ENCODE peak calls at places on chromosomes 5 and 9, in nine cellular contexts. A is GM13977; J is thyroid gland; H is HFFc6; K is activated CD8-positive, alpha-beta memory T cell treated with anti-CD3 and anti-CD28 coated beads, Interleukin-2, amount 10 ng/mL, durations not matched to agents 7 days and 5 days; Q is T-helper 1 cell; N is HS-5; C is T-helper 17 cell; R is left ventricle myocardium superior. B is an unnamed sample.

GRCh38 chr5:89246252-89246651 is 363.3 kb upstream of the MEF2C start:
- DNase-seq in K (no peak), C (no peak), A (no peak), R (no peak), J (no peak), N (no peak), Q (no peak), H (no peak), B (no peak)

GRCh38 chr9:121336705-121337104 is 33.3 kb downstream of the STOM start:
- DNase-seq in K (no peak), C (no peak), J (no peak), A (no peak), Q (no peak), H (no peak), N (no peak), R (no peak), B (no peak)

GRCh38 chr9:112380102-112380581 is at the start of gene HSDL2:
- DNase-seq in A (peak), C (no peak), R (peak), N (no peak), K (peak), J (no peak), H (peak), Q (peak), B (no peak)

GRCh38 chr9:120291050-120291449 is 288.9 kb downstream of the CDK5RAP2 start:
- DNase-seq in N (no peak), J (no peak), H (no peak), R (no peak), A (no peak), C (no peak), Q (no peak), K (no peak), B (no peak)

GRCh38 chr9:73011346-73011745 is 58.5 kb upstream of the ALDH1A1 start:
- DNase-seq in Q (no peak), R (no peak), J (no peak), K (no peak), A (no peak), C (no peak), N (peak), H (peak), B (no peak)

GRCh38 chr9:70257991-70258691 is 637 bp upstream of the SMC5 start:
- DNase-seq in H (peak), N (peak), A (no peak), R (no peak), K (no peak), C (no peak), Q (no peak), J (peak), B (peak)

GRCh38 chr5:138844812-138845513 is 30.2 kb downstream of the LRRTM2 start:
- DNase-seq in J (no peak), Q (no peak), K (no peak), R (no peak), N (peak), C (no peak), H (peak), A (no peak), B (no peak)

GRCh38 chr9:37984672-37985611 is 81.0 kb upstream of the SLC25A51 start:
- DNase-seq in N (no peak), A (no peak), Q (no peak), R (peak), H (peak), K (no peak), C (no peak), J (no peak), B (peak)

GRCh38 chr9:133488686-133489252 is 9.9 kb upstream of the SLC2A6 start:
- DNase-seq in R (peak), N (no peak), J (no peak), Q (no peak), A (no peak), K (no peak), C (no peak), H (no peak), B (no peak)

GRCh38 chr5:172766287-172767104 is 4.5 kb downstream of the DUSP1 start:
- DNase-seq in Q (peak), A (no peak), H (peak), C (peak), N (no peak), K (no peak), R (peak), J (peak), B (no peak)

GRCh38 chr5:130278136-130278535 is 373.9 kb downstream of the CHSY3 start:
- DNase-seq in A (no peak), C (no peak), N (no peak), J (no peak), H (no peak), Q (no peak), K (no peak), R (no peak), B (peak)

GRCh38 chr5:145968970-145969713 is 32.8 kb downstream of the SH3RF2 start:
- DNase-seq in H (no peak), J (no peak), N (no peak), A (no peak), C (no peak), R (no peak), Q (no peak), K (no peak), B (no peak)

GRCh38 chr5:909994-910768 is 17.5 kb downstream of the TRIP13 start:
- DNase-seq in J (no peak), H (no peak), C (no peak), R (no peak), N (no peak), Q (no peak), K (no peak), A (no peak), B (no peak)

GRCh38 chr5:172185096-172185461 is 2.9 kb downstream of the STK10 start:
- DNase-seq in N (no peak), J (no peak), A (no peak), Q (peak), C (peak), K (no peak), H (no peak), R (no peak), B (no peak)

B was measured in RWPE2.